ENCODE peak calls at places on chromosomes 7 and 10, in five cellular contexts. One of them, this sample, is unnamed.

GRCh38 chr10:101694674-101695403 is at the start of gene FBXW4:
- DNase-seq in activated naive CD4-positive, alpha-beta T cell: peak
- DNase-seq in T-helper 2 cell treated with Interferon-gamma antibody and Interleukin-4, amounts not matched to agents 5 μg/mL and 100 μg/mL, for 36 hours: peak
- DNase-seq in HCT116: no peak
- DNase-seq in lower lobe of right lung: peak
- DNase-seq in this sample: no peak

GRCh38 chr7:55144955-55145342 is 126.1 kb downstream of the EGFR start:
- DNase-seq in HCT116: no peak
- DNase-seq in T-helper 2 cell treated with Interferon-gamma antibody and Interleukin-4, amounts not matched to agents 5 μg/mL and 100 μg/mL, for 36 hours: no peak
- DNase-seq in activated naive CD4-positive, alpha-beta T cell: no peak
- DNase-seq in lower lobe of right lung: no peak
- DNase-seq in this sample: no peak

GRCh38 chr10:32650246-32650655 is 204.3 kb downstream of the CCDC7 start:
- DNase-seq in lower lobe of right lung: no peak
- DNase-seq in HCT116: no peak
- DNase-seq in T-helper 2 cell treated with Interferon-gamma antibody and Interleukin-4, amounts not matched to agents 5 μg/mL and 100 μg/mL, for 36 hours: no peak
- DNase-seq in activated naive CD4-positive, alpha-beta T cell: no peak
- DNase-seq in this sample: no peak

GRCh38 chr10:3757638-3758490 is 27.1 kb downstream of the KLF6 start:
- DNase-seq in lower lobe of right lung: no peak
- DNase-seq in HCT116: no peak
- DNase-seq in T-helper 2 cell treated with Interferon-gamma antibody and Interleukin-4, amounts not matched to agents 5 μg/mL and 100 μg/mL, for 36 hours: peak
- DNase-seq in activated naive CD4-positive, alpha-beta T cell: no peak
- DNase-seq in this sample: no peak

GRCh38 chr7:98251251-98251843 is 685 bp downstream of the TECPR1 start:
- DNase-seq in activated naive CD4-positive, alpha-beta T cell: no peak
- DNase-seq in HCT116: no peak
- DNase-seq in lower lobe of right lung: peak
- DNase-seq in T-helper 2 cell treated with Interferon-gamma antibody and Interleukin-4, amounts not matched to agents 5 μg/mL and 100 μg/mL, for 36 hours: peak
- DNase-seq in this sample: no peak

GRCh38 chr7:21063106-21063505 is 276.4 kb upstream of the SP8 start:
- DNase-seq in activated naive CD4-positive, alpha-beta T cell: no peak
- DNase-seq in T-helper 2 cell treated with Interferon-gamma antibody and Interleukin-4, amounts not matched to agents 5 μg/mL and 100 μg/mL, for 36 hours: no peak
- DNase-seq in HCT116: no peak
- DNase-seq in lower lobe of right lung: no peak
- DNase-seq in this sample: no peak

GRCh38 chr7:140525741-140526140 is 46.4 kb upstream of the MKRN1 start:
- DNase-seq in T-helper 2 cell treated with Interferon-gamma antibody and Interleukin-4, amounts not matched to agents 5 μg/mL and 100 μg/mL, for 36 hours: peak
- DNase-seq in activated naive CD4-positive, alpha-beta T cell: no peak
- DNase-seq in lower lobe of right lung: no peak
- DNase-seq in HCT116: no peak
- DNase-seq in this sample: no peak

GRCh38 chr10:62813981-62814380 is 2.2 kb downstream of the EGR2 start:
- DNase-seq in HCT116: no peak
- DNase-seq in lower lobe of right lung: no peak
- DNase-seq in activated naive CD4-positive, alpha-beta T cell: no peak
- DNase-seq in T-helper 2 cell treated with Interferon-gamma antibody and Interleukin-4, amounts not matched to agents 5 μg/mL and 100 μg/mL, for 36 hours: no peak
- DNase-seq in this sample: no peak

GRCh38 chr7:154677454-154677853 is 325.5 kb downstream of the PAXIP1 start:
- DNase-seq in activated naive CD4-positive, alpha-beta T cell: no peak
- DNase-seq in T-helper 2 cell treated with Interferon-gamma antibody and Interleukin-4, amounts not matched to agents 5 μg/mL and 100 μg/mL, for 36 hours: no peak
- DNase-seq in HCT116: no peak
- DNase-seq in lower lobe of right lung: no peak
- DNase-seq in this sample: no peak

GRCh38 chr7:130831817-130832481 is 97.9 kb upstream of the KLF14 start:
- DNase-seq in T-helper 2 cell treated with Interferon-gamma antibody and Interleukin-4, amounts not matched to agents 5 μg/mL and 100 μg/mL, for 36 hours: no peak
- DNase-seq in activated naive CD4-positive, alpha-beta T cell: no peak
- DNase-seq in HCT116: peak
- DNase-seq in lower lobe of right lung: no peak
- DNase-seq in this sample: no peak

GRCh38 chr10:131744356-131744755 is 156.5 kb upstream of the PPP2R2D start:
- DNase-seq in lower lobe of right lung: no peak
- DNase-seq in activated naive CD4-positive, alpha-beta T cell: no peak
- DNase-seq in HCT116: no peak
- DNase-seq in T-helper 2 cell treated with Interferon-gamma antibody and Interleukin-4, amounts not matched to agents 5 μg/mL and 100 μg/mL, for 36 hours: no peak
- DNase-seq in this sample: no peak

GRCh38 chr7:73577627-73578341 is 595 bp downstream of the TBL2 start:
- DNase-seq in activated naive CD4-positive, alpha-beta T cell: no peak
- DNase-seq in T-helper 2 cell treated with Interferon-gamma antibody and Interleukin-4, amounts not matched to agents 5 μg/mL and 100 μg/mL, for 36 hours: no peak
- DNase-seq in lower lobe of right lung: peak
- DNase-seq in HCT116: no peak
- DNase-seq in this sample: no peak

GRCh38 chr10:89352039-89352597 is 24.3 kb downstream of the IFIT3 start:
- DNase-seq in HCT116: peak
- DNase-seq in T-helper 2 cell treated with Interferon-gamma antibody and Interleukin-4, amounts not matched to agents 5 μg/mL and 100 μg/mL, for 36 hours: no peak
- DNase-seq in lower lobe of right lung: no peak
- DNase-seq in activated naive CD4-positive, alpha-beta T cell: no peak
- DNase-seq in this sample: no peak

GRCh38 chr10:86599729-86600128 is 54.6 kb upstream of the OPN4 start:
- DNase-seq in lower lobe of right lung: no peak
- DNase-seq in T-helper 2 cell treated with Interferon-gamma antibody and Interleukin-4, amounts not matched to agents 5 μg/mL and 100 μg/mL, for 36 hours: no peak
- DNase-seq in activated naive CD4-positive, alpha-beta T cell: no peak
- DNase-seq in HCT116: no peak
- DNase-seq in this sample: peak

GRCh38 chr7:20140278-20141058 is 76.7 kb downstream of the MACC1 start:
- DNase-seq in lower lobe of right lung: no peak
- DNase-seq in activated naive CD4-positive, alpha-beta T cell: no peak
- DNase-seq in T-helper 2 cell treated with Interferon-gamma antibody and Interleukin-4, amounts not matched to agents 5 μg/mL and 100 μg/mL, for 36 hours: no peak
- DNase-seq in HCT116: no peak
- DNase-seq in this sample: no peak

GRCh38 chr7:139043823-139044812 is 8.3 kb upstream of the ZC3HAV1L start:
- DNase-seq in HCT116: no peak
- DNase-seq in T-helper 2 cell treated with Interferon-gamma antibody and Interleukin-4, amounts not matched to agents 5 μg/mL and 100 μg/mL, for 36 hours: peak
- DNase-seq in lower lobe of right lung: peak
- DNase-seq in activated naive CD4-positive, alpha-beta T cell: peak
- DNase-seq in this sample: no peak

GRCh38 chr7:14583518-14583917 is 319.0 kb downstream of the DGKB start:
- DNase-seq in HCT116: no peak
- DNase-seq in T-helper 2 cell treated with Interferon-gamma antibody and Interleukin-4, amounts not matched to agents 5 μg/mL and 100 μg/mL, for 36 hours: no peak
- DNase-seq in activated naive CD4-positive, alpha-beta T cell: no peak
- DNase-seq in lower lobe of right lung: no peak
- DNase-seq in this sample: no peak

GRCh38 chr10:86500846-86501245 is 20.7 kb downstream of the WAPL start:
- DNase-seq in HCT116: no peak
- DNase-seq in activated naive CD4-positive, alpha-beta T cell: no peak
- DNase-seq in T-helper 2 cell treated with Interferon-gamma antibody and Interleukin-4, amounts not matched to agents 5 μg/mL and 100 μg/mL, for 36 hours: no peak
- DNase-seq in lower lobe of right lung: no peak
- DNase-seq in this sample: no peak